ENCODE peak calls at places on chromosomes 12 and 14, in four cellular contexts. W is RWPE2, X is lower lobe of right lung, D is uterus. T is an unnamed sample.

GRCh38 chr14:99425272-99425681 is 55.4 kb downstream of the SETD3 start:
- DNase-seq in X (peak), W (no peak), D (no peak), T (no peak)

GRCh38 chr14:102326583-102326982 is 7.0 kb downstream of the ZNF839 start:
- DNase-seq in W (no peak), X (no peak), D (no peak), T (no peak)

GRCh38 chr12:46675736-46676135 is 150.1 kb downstream of the SLC38A4 start:
- DNase-seq in D (no peak), X (peak), W (no peak), T (peak)

GRCh38 chr14:94181835-94182234 is 7.7 kb downstream of the PPP4R4 start:
- DNase-seq in X (no peak), W (no peak), D (no peak), T (no peak)

GRCh38 chr12:86134571-86134970 is 121.6 kb downstream of the MGAT4C start:
- DNase-seq in X (no peak), W (no peak), D (no peak), T (peak)

GRCh38 chr14:54398028-54398368 is 1.2 kb downstream of the CDKN3 start:
- DNase-seq in W (no peak), X (no peak), D (no peak), T (no peak)

GRCh38 chr12:10722905-10723866 is at the start of gene YBX3:
- DNase-seq in D (peak), W (peak), X (peak), T (peak)

GRCh38 chr14:99807413-99808132 is 14.4 kb downstream of the EML1 start:
- DNase-seq in X (no peak), D (peak), W (no peak), T (no peak)

GRCh38 chr14:91284146-91284790 is 39.8 kb upstream of the GPR68 start:
- DNase-seq in X (peak), W (no peak), D (peak), T (peak)

GRCh38 chr12:110108309-110109036 is 15.7 kb upstream of the IFT81 start:
- DNase-seq in X (no peak), W (no peak), D (no peak), T (no peak)

GRCh38 chr12:9827209-9827888 is at the start of gene KLRF1:
- DNase-seq in W (no peak), X (no peak), D (no peak), T (no peak)

GRCh38 chr12:27151479-27151878 is 69.1 kb upstream of the C12orf71 start:
- DNase-seq in W (no peak), X (no peak), D (no peak), T (no peak)

GRCh38 chr14:104048758-104049496 is 36.6 kb upstream of the ASPG start:
- DNase-seq in W (no peak), X (no peak), D (no peak), T (peak)

GRCh38 chr12:85657836-85658235 is 178.4 kb downstream of the RASSF9 start:
- DNase-seq in X (no peak), D (no peak), W (no peak), T (no peak)

GRCh38 chr12:9727813-9728212 is 5.1 kb downstream of the CLECL1 start:
- DNase-seq in X (no peak), W (no peak), D (no peak), T (peak)

GRCh38 chr12:22627351-22627750 is 2.4 kb downstream of the ETNK1 start:
- DNase-seq in W (no peak), X (no peak), D (no peak), T (no peak)

GRCh38 chr14:50666772-50667490 is 1.2 kb downstream of the SAV1 start:
- DNase-seq in W (no peak), X (no peak), D (peak), T (peak)

GRCh38 chr12:6613776-6614512 is 6.8 kb upstream of the CHD4 start:
- DNase-seq in X (peak), D (peak), W (peak), T (peak)

GRCh38 chr12:6915023-6915788 is 826 bp downstream of the ENO2 start:
- DNase-seq in X (peak), W (no peak), D (no peak), T (no peak)

GRCh38 chr14:100638211-100638855 is 51.1 kb upstream of the BEGAIN start:
- DNase-seq in D (no peak), W (no peak), X (no peak), T (no peak)

GRCh38 chr14:77241955-77242354 is 29.1 kb downstream of the NGB start:
- DNase-seq in D (no peak), W (no peak), X (no peak), T (no peak)

GRCh38 chr12:10031318-10031717 is 836 bp downstream of the CLEC9A start:
- DNase-seq in W (no peak), X (no peak), D (no peak), T (peak)

GRCh38 chr12:112812598-112813406 is 21.3 kb downstream of the RPH3A start:
- DNase-seq in X (no peak), D (no peak), W (no peak), T (peak)

GRCh38 chr12:19465711-19466110 is 26.4 kb downstream of the AEBP2 start:
- DNase-seq in W (no peak), D (no peak), X (no peak), T (no peak)

GRCh38 chr14:91142214-91142668 is 28.4 kb downstream of the DGLUCY start:
- DNase-seq in X (no peak), D (no peak), W (no peak), T (no peak)

GRCh38 chr12:105440037-105440664 is 109.7 kb downstream of the C12orf75 start:
- DNase-seq in W (no peak), D (no peak), X (no peak), T (no peak)

GRCh38 chr12:41923351-41923750 is 221.3 kb downstream of the GXYLT1 start:
- DNase-seq in D (no peak), W (no peak), X (no peak), T (no peak)

GRCh38 chr12:125944446-125944845 is 879.2 kb downstream of the AACS start:
- DNase-seq in X (no peak), W (no peak), D (no peak), T (peak)

GRCh38 chr14:95943699-95944098 is 67.1 kb downstream of the TUNAR start:
- DNase-seq in D (no peak), X (no peak), W (no peak), T (no peak)

GRCh38 chr14:68404652-68405183 is 388.1 kb downstream of the ZFP36L1 start:
- DNase-seq in W (no peak), D (no peak), X (no peak), T (peak)

GRCh38 chr14:78170203-78170602 is at the start of gene NRXN3:
- DNase-seq in W (no peak), X (no peak), D (no peak), T (peak)

GRCh38 chr14:51182166-51182565 is 57.9 kb upstream of the TMX1 start:
- DNase-seq in D (no peak), W (no peak), X (no peak), T (peak)

GRCh38 chr12:49537709-49538601 is 875 bp upstream of the KCNH3 start:
- DNase-seq in W (no peak), D (no peak), X (no peak), T (peak)

GRCh38 chr14:92670177-92670576 is 78.2 kb downstream of the LGMN start:
- DNase-seq in W (no peak), D (no peak), X (peak), T (no peak)

GRCh38 chr12:27841392-27841882 is 61.4 kb upstream of the MANSC4 start:
- DNase-seq in D (no peak), X (no peak), W (no peak), T (no peak)

GRCh38 chr12:48995061-48995879 is 3.9 kb downstream of the DDN start:
- DNase-seq in X (peak), W (no peak), D (peak), T (peak)

GRCh38 chr14:57390806-57391562 is 598 bp downstream of the NAA30 start:
- DNase-seq in D (no peak), W (peak), X (peak), T (peak)

GRCh38 chr12:109523071-109523470 is 45.6 kb downstream of the UBE3B start:
- DNase-seq in X (no peak), D (no peak), W (no peak), T (no peak)

GRCh38 chr12:49365542-49365941 is 1.7 kb upstream of the SPATS2 start:
- DNase-seq in W (no peak), X (no peak), D (no peak), T (peak)

DNA sequence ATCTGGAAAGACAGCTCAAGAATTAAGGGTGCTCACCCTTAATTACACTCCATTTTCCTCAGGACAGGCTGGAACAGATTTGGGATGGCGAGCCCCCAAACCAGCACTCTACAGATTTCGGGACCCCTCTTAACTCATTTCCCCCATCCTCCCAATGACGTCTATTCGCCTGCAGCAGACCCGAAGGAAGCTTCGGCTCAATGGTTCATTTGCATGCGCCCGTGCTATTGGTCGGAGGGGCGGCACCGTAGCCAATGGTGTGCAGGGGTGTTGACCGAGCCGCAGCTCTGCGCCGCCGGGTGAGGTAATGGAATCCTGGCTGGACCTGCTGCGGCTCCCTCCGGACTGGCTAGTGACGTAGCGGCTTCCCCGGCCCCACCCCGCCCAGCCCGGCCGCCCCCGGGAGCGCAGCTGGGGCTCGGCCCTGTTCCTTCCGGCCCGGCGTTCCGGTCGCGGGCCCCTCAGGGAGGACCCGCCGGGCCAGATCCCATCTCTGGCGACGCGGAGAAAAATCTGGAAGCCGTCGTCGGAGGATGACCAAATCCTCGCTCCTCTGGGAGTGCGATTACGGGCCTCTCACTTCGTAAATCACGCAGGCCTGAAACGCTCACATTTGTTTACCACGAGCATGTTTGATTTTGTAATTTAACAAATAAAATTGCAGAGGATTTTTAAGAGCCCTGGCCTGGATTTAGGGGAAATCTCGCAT is 18.3 kb upstream of the NR4A1 start:
- DNase-seq in X (peak), W (peak), D (peak), T (peak)
- H3K4me3 ChIP-seq in X (peak), W (peak), D (peak), T (peak)

DNA sequence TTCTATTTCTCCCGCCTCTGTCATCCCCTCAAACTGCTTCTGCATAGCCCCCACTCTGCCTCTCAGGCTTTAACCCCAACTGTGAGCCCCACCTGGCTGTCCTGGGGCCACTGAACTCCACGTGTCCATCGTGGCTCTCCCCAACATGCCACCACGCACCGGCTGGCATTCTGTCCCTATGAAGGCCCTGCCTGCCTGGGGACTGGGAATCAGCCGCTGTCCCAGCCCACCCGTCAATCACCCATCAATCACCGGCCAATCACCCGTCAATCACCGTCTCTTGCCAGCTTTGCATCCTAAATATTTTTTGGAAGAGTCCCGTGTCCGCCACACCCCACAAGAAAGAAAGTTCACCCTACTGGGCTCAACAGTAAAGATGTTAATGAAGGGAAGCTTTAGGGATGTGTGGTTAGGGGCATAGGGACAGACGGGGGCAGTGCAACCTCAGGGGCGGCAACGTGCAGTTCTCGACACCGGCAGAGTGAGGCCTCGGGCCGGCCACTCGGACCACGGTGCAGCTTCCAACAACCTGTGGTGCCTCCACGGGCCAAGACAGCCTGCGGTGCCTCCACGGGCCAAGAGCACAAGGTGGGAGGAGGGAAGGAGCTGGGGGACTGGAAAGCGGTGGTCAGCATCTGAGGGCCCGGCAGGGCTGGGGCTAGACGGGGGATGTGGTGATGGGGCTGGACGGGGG is 85.6 kb downstream of the GALNT9 start:
- DNase-seq in D (no peak), X (peak), W (peak), T (no peak)
- TF ChIP-seq CTCF in D (no peak), X (no peak), W (no peak), T (no peak)

GRCh38 chr12:94832105-94832504 is 171.4 kb downstream of the NDUFA12 start:
- DNase-seq in D (no peak), X (no peak), W (no peak), T (no peak)
- H3K4me3 ChIP-seq in D (no peak), X (no peak), W (no peak), T (no peak)

DNA sequence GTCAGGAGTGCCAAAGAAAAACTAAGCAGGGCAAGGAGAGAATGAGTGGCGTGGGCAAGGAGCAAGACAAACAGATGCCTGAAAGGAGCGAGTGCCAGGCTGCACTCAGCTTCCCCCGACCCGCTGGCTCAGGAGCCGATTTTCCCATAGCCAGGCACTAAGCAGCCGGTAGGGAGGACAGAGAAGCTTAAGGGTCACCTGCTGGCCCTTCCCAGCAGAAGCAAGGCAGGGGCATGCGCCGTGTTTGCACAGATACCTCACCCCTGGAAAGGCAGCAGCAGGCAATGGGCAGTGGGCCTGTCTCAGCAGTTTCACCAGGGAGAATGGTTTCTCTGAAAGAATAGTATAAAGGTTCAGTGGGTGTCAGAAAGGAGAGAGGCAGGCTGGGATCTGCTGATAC is 104.9 kb upstream of the FKBP4 start:
- DNase-seq in D (no peak), X (no peak), W (no peak), T (no peak)
- TF ChIP-seq CTCF in D (no peak), X (no peak), W (no peak), T (no peak)

GRCh38 chr12:26031814-26032213 is 73.3 kb downstream of the RASSF8 start:
- DNase-seq in X (no peak), W (no peak), D (no peak), T (no peak)
- H3K4me3 ChIP-seq in X (no peak), W (no peak), D (no peak), T (no peak)

GRCh38 chr12:67891566-67891965 is 97.7 kb upstream of the IFNG-AS1 start:
- DNase-seq in D (no peak), W (no peak), X (no peak), T (no peak)

GRCh38 chr12:67893003-67893402 is 96.2 kb upstream of the IFNG-AS1 start:
- DNase-seq in D (no peak), W (no peak), X (no peak), T (no peak)

GRCh38 chr12:67892289-67892688 is 97.0 kb upstream of the IFNG-AS1 start:
- DNase-seq in X (no peak), W (no peak), D (no peak), T (no peak)

GRCh38 chr12:67889935-67890334 is 99.3 kb upstream of the IFNG-AS1 start:
- DNase-seq in X (no peak), W (no peak), D (no peak), T (no peak)

GRCh38 chr12:67890726-67891125 is 98.5 kb upstream of the IFNG-AS1 start:
- DNase-seq in X (no peak), W (no peak), D (no peak), T (no peak)
- TF ChIP-seq CTCF in X (no peak), W (no peak), D (no peak), T (no peak)

GRCh38 chr12:1778911-1779310 is 41.5 kb upstream of the LRTM2 start:
- DNase-seq in X (no peak), W (no peak), D (no peak), T (no peak)
- H3K4me3 ChIP-seq in X (no peak), W (no peak), D (no peak), T (no peak)

GRCh38 chr12:55955800-55956508 is 9.9 kb downstream of the PMEL start:
- DNase-seq in X (no peak), W (peak), D (peak), T (peak)
- TF ChIP-seq CTCF in X (no peak), W (peak), D (no peak), T (peak)

DNA sequence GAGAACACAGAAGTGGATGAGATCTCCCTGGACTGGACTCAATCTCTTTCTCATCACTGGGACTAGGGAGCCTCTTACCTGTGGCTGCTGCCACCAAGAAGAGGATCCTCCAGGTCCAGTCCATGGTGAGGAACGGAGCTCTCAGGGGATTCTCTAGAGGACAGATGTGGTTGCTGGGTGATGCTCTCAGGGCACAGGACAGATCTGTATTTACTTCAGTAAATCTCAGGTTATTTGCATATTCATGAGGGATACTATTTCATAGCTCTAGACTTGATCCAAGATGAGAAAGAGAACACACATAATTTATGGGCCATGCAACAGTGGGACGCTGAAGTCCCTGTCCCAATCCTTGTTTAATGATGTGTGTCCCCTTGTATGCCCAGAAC is 460.5 kb downstream of the TMEM121 start:
- DNase-seq in W (no peak), X (no peak), D (no peak), T (no peak)
- H3K4me3 ChIP-seq in W (no peak), X (no peak), D (no peak), T (no peak)

GRCh38 chr12:121799175-121799841 is 4.5 kb upstream of the SETD1B start:
- DNase-seq in W (peak), D (peak), X (peak), T (peak)

GRCh38 chr12:121800694-121801600 is 2.9 kb upstream of the SETD1B start:
- DNase-seq in W (peak), X (peak), D (peak), T (peak)

GRCh38 chr12:121798807-121799174 is 5.0 kb upstream of the SETD1B start:
- DNase-seq in X (no peak), D (peak), W (no peak), T (no peak)

GRCh38 chr12:121801601-121802484 is 2.0 kb upstream of the SETD1B start:
- DNase-seq in D (no peak), X (no peak), W (no peak), T (peak)

GRCh38 chr12:121799842-121800693 is 3.7 kb upstream of the SETD1B start:
- DNase-seq in X (peak), D (peak), W (peak), T (peak)
- TF ChIP-seq CTCF in X (no peak), D (no peak), W (no peak), T (no peak)